ENCODE peak calls at places on chromosomes 2 and 18, in seven cellular contexts. One of them, this sample, is unnamed.

GRCh38 chr2:118179445-118179844 is 91.2 kb downstream of the INSIG2 start:
- DNase-seq in stomach: no peak
- DNase-seq in RWPE1: no peak
- DNase-seq in pancreas: no peak
- DNase-seq in fibroblast of lung: peak; percentile 4
- DNase-seq in ovary: no peak
- DNase-seq in neural progenitor cell: no peak
- DNase-seq in this sample: no peak

GRCh38 chr2:39805936-39806608 is 27.0 kb upstream of the THUMPD2 start:
- DNase-seq in stomach: no peak
- DNase-seq in RWPE1: no peak
- DNase-seq in pancreas: no peak
- DNase-seq in fibroblast of lung: peak; percentile 86
- DNase-seq in ovary: no peak
- DNase-seq in neural progenitor cell: no peak
- DNase-seq in this sample: no peak

GRCh38 chr2:14632133-14632936 is at the start of gene LRATD1:
- DNase-seq in stomach: peak; percentile 94
- DNase-seq in RWPE1: peak; percentile 90
- DNase-seq in pancreas: peak; percentile 91
- DNase-seq in fibroblast of lung: peak; percentile 86
- DNase-seq in ovary: peak; percentile 89
- DNase-seq in neural progenitor cell: peak; percentile 98
- DNase-seq in this sample: peak; percentile 27

GRCh38 chr2:121093735-121094520 is 191.1 kb downstream of the TFCP2L1 start:
- DNase-seq in stomach: no peak
- DNase-seq in RWPE1: no peak
- DNase-seq in pancreas: no peak
- DNase-seq in fibroblast of lung: peak; percentile 27
- DNase-seq in ovary: no peak
- DNase-seq in neural progenitor cell: no peak
- DNase-seq in this sample: no peak

GRCh38 chr2:177589191-177589590 is 196.6 kb downstream of the AGPS start:
- DNase-seq in stomach: no peak
- DNase-seq in RWPE1: no peak
- DNase-seq in pancreas: no peak
- DNase-seq in fibroblast of lung: no peak
- DNase-seq in ovary: no peak
- DNase-seq in neural progenitor cell: no peak
- DNase-seq in this sample: no peak

GRCh38 chr2:121748202-121748601 is 7.2 kb upstream of the TSN start:
- DNase-seq in stomach: no peak
- DNase-seq in RWPE1: no peak
- DNase-seq in pancreas: no peak
- DNase-seq in fibroblast of lung: peak; percentile 24
- DNase-seq in ovary: peak; percentile 45
- DNase-seq in neural progenitor cell: peak; percentile 50
- DNase-seq in this sample: no peak

GRCh38 chr2:189599245-189599644 is 18.7 kb upstream of the SLC40A1 start:
- DNase-seq in stomach: no peak
- DNase-seq in RWPE1: no peak
- DNase-seq in pancreas: no peak
- DNase-seq in fibroblast of lung: peak; percentile 73
- DNase-seq in ovary: no peak
- DNase-seq in neural progenitor cell: no peak
- DNase-seq in this sample: no peak

GRCh38 chr2:46841621-46842020 is 74.0 kb downstream of the MCFD2 start:
- DNase-seq in stomach: peak; percentile 41
- DNase-seq in RWPE1: no peak
- DNase-seq in pancreas: no peak
- DNase-seq in fibroblast of lung: no peak
- DNase-seq in ovary: no peak
- DNase-seq in neural progenitor cell: no peak
- DNase-seq in this sample: no peak

GRCh38 chr2:112317303-112318158 is 42.1 kb downstream of the ZC3H6 start:
- DNase-seq in stomach: no peak
- DNase-seq in RWPE1: no peak
- DNase-seq in pancreas: no peak
- DNase-seq in fibroblast of lung: peak; percentile 27
- DNase-seq in ovary: no peak
- DNase-seq in neural progenitor cell: no peak
- DNase-seq in this sample: no peak

GRCh38 chr2:18284331-18284730 is 276.1 kb downstream of the RDH14 start:
- DNase-seq in stomach: no peak
- DNase-seq in RWPE1: peak; percentile 18
- DNase-seq in pancreas: no peak
- DNase-seq in fibroblast of lung: no peak
- DNase-seq in ovary: no peak
- DNase-seq in neural progenitor cell: no peak
- DNase-seq in this sample: no peak

GRCh38 chr2:3418766-3419165 is 39.3 kb downstream of the TRAPPC12 start:
- DNase-seq in stomach: no peak
- DNase-seq in RWPE1: no peak
- DNase-seq in pancreas: no peak
- DNase-seq in fibroblast of lung: no peak
- DNase-seq in ovary: no peak
- DNase-seq in neural progenitor cell: no peak
- DNase-seq in this sample: no peak

GRCh38 chr2:131062066-131062465 is 31.2 kb downstream of the FAM168B start:
- DNase-seq in stomach: no peak
- DNase-seq in RWPE1: no peak
- DNase-seq in pancreas: no peak
- DNase-seq in fibroblast of lung: peak; percentile 26
- DNase-seq in ovary: no peak
- DNase-seq in neural progenitor cell: no peak
- DNase-seq in this sample: no peak
- H3K27ac ChIP-seq in stomach: no peak overlapping the region
- H3K27ac ChIP-seq in RWPE1: peak overlapping the region; percentile 10
- H3K27ac ChIP-seq in pancreas: no peak overlapping the region
- H3K27ac ChIP-seq in fibroblast of lung: no peak overlapping the region
- H3K27ac ChIP-seq in ovary: no peak overlapping the region
- H3K27ac ChIP-seq in neural progenitor cell: no peak overlapping the region
- H3K27ac ChIP-seq in this sample: no peak overlapping the region

DNA sequence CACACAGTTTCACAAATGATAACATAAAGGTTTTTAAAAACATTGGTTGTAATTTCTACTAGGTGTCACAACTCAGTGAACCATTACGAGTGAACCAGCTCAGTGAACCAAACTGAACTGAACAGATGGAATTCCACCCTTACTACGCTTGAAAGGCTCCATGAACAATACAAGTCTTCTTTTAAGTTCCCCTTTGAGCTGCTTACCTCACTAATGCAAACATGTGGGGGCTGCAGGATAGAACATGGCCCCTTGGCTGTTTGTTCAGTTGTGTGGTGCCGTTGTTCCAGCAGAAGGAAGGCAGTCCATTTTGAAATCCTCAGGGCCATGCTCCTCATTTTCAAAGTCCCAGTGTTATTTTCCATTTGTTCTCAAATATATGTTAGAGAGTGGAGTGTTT is 30.7 kb upstream of the KLHL14 start:
- DNase-seq in stomach: no peak
- DNase-seq in RWPE1: no peak
- DNase-seq in pancreas: no peak
- DNase-seq in fibroblast of lung: peak; percentile 8
- DNase-seq in ovary: no peak
- DNase-seq in neural progenitor cell: peak; percentile 74
- DNase-seq in this sample: no peak
- H3K27ac ChIP-seq in stomach: no peak overlapping the region
- H3K27ac ChIP-seq in RWPE1: no peak overlapping the region
- H3K27ac ChIP-seq in pancreas: no peak overlapping the region
- H3K27ac ChIP-seq in fibroblast of lung: no peak overlapping the region
- H3K27ac ChIP-seq in ovary: no peak overlapping the region
- H3K27ac ChIP-seq in neural progenitor cell: peak overlapping the region; percentile 43
- H3K27ac ChIP-seq in this sample: no peak overlapping the region

GRCh38 chr2:143165291-143165690 is 36.1 kb downstream of the ARHGAP15 start:
- DNase-seq in stomach: no peak
- DNase-seq in RWPE1: no peak
- DNase-seq in pancreas: no peak
- DNase-seq in fibroblast of lung: no peak
- DNase-seq in ovary: no peak
- DNase-seq in neural progenitor cell: no peak
- DNase-seq in this sample: no peak
- H3K27ac ChIP-seq in stomach: no peak overlapping the region
- H3K27ac ChIP-seq in RWPE1: no peak overlapping the region
- H3K27ac ChIP-seq in pancreas: no peak overlapping the region
- H3K27ac ChIP-seq in fibroblast of lung: no peak overlapping the region
- H3K27ac ChIP-seq in ovary: no peak overlapping the region
- H3K27ac ChIP-seq in neural progenitor cell: no peak overlapping the region
- H3K27ac ChIP-seq in this sample: no peak overlapping the region

DNA sequence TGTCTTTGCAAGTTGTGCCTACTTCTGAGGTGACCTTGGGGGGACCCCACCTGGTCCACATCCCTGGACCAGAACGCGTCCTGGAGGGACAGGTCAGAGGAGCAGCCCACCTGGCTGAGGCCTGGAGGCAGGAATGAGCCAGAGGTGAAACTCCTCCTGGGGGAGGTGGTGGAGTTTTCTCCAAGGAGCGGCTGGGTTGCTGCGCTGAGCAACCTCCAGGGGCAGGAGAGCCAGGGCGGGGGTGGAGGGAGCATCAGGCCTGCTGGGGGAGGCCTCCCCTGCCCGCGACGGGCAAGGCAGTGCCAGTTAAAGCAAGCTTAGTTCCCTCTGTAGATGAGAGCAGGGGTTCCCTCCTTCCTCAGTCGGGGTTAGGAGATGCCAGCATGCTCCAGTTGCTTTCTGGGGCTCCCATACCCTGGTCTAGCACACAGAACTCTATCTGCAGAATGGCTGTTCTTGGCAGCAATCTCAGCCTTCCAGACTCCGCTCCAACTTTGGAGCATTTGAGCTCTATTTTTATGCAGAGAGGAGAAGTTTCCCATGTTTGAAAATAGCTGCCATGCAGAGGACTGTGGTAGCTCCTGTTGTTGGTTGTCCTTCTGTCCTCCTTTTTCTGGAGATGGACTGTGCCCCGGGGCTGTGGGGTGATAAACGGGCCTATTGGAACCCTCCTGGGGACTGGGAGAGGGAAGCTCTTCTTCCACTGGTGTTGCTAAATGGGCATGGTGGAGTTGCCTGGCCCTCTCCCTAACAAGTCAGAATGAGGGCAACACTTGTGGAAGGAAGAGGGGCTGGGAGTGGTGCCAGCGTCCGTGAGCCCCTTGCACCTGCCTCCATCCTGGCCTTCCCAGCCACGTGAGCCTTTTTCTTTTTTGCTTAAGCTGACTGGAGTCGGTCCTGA is 39.1 kb downstream of the B3GNT2 start:
- DNase-seq in stomach: no peak
- DNase-seq in RWPE1: no peak
- DNase-seq in pancreas: no peak
- DNase-seq in fibroblast of lung: no peak
- DNase-seq in ovary: no peak
- DNase-seq in neural progenitor cell: no peak
- DNase-seq in this sample: no peak
- H3K27ac ChIP-seq in stomach: no peak overlapping the region
- H3K27ac ChIP-seq in RWPE1: no peak overlapping the region
- H3K27ac ChIP-seq in pancreas: no peak overlapping the region
- H3K27ac ChIP-seq in fibroblast of lung: no peak overlapping the region
- H3K27ac ChIP-seq in ovary: no peak overlapping the region
- H3K27ac ChIP-seq in neural progenitor cell: no peak overlapping the region
- H3K27ac ChIP-seq in this sample: no peak overlapping the region

GRCh38 chr18:23229472-23229871 is 94.2 kb downstream of the CABLES1 start:
- DNase-seq in stomach: no peak
- DNase-seq in RWPE1: no peak
- DNase-seq in pancreas: no peak
- DNase-seq in fibroblast of lung: peak; percentile 17
- DNase-seq in ovary: no peak
- DNase-seq in neural progenitor cell: no peak
- DNase-seq in this sample: no peak
- H3K27ac ChIP-seq in stomach: no peak overlapping the region
- H3K27ac ChIP-seq in RWPE1: no peak overlapping the region
- H3K27ac ChIP-seq in pancreas: no peak overlapping the region
- H3K27ac ChIP-seq in fibroblast of lung: no peak overlapping the region
- H3K27ac ChIP-seq in ovary: no peak overlapping the region
- H3K27ac ChIP-seq in neural progenitor cell: no peak overlapping the region
- H3K27ac ChIP-seq in this sample: no peak overlapping the region

GRCh38 chr2:201432038-201432437 is 19.2 kb downstream of the TRAK2 start:
- DNase-seq in stomach: no peak
- DNase-seq in RWPE1: peak; percentile 51
- DNase-seq in pancreas: no peak
- DNase-seq in fibroblast of lung: peak; percentile 81
- DNase-seq in ovary: no peak
- DNase-seq in neural progenitor cell: no peak
- DNase-seq in this sample: no peak
- H3K27ac ChIP-seq in stomach: no peak overlapping the region
- H3K27ac ChIP-seq in RWPE1: no peak overlapping the region
- H3K27ac ChIP-seq in pancreas: peak overlapping the region; percentile 51
- H3K27ac ChIP-seq in fibroblast of lung: peak overlapping the region; percentile 8
- H3K27ac ChIP-seq in ovary: no peak overlapping the region
- H3K27ac ChIP-seq in neural progenitor cell: no peak overlapping the region
- H3K27ac ChIP-seq in this sample: no peak overlapping the region

GRCh38 chr2:174765576-174765975 is 1.3 kb upstream of the CHRNA1 start:
- DNase-seq in stomach: no peak
- DNase-seq in RWPE1: no peak
- DNase-seq in pancreas: no peak
- DNase-seq in fibroblast of lung: no peak
- DNase-seq in ovary: no peak
- DNase-seq in neural progenitor cell: no peak
- DNase-seq in this sample: no peak
- H3K27ac ChIP-seq in stomach: no peak overlapping the region
- H3K27ac ChIP-seq in RWPE1: no peak overlapping the region
- H3K27ac ChIP-seq in pancreas: no peak overlapping the region
- H3K27ac ChIP-seq in fibroblast of lung: peak overlapping the region; percentile 65
- H3K27ac ChIP-seq in ovary: no peak overlapping the region
- H3K27ac ChIP-seq in neural progenitor cell: no peak overlapping the region
- H3K27ac ChIP-seq in this sample: no peak overlapping the region

This sample was measured in substantia nigra.